ENCODE peak calls at places on chromosomes 1 and 21, in nine cellular contexts. S is adrenal gland; V is T1000; M is skeletal muscle cell; C is LoVo; R is nephron progenitor cell; H is stimulated activated CD4-positive, alpha-beta T cell treated with anti-CD3 and anti-CD28 coated beads, Interleukin-12 subunit alpha, Interleukin-12 subunit beta, amount 100 ng/mL, for 4 hours; Z is activated T-cell treated with anti-CD3 and anti-CD28 coated beads for 1 hour; L is stimulated activated naive CD8-positive, alpha-beta T cell treated with anti-CD3 and anti-CD28 coated beads, Interleukin-15, Interleukin-2, amounts not matched to agents 100 U/mL and 50 U/mL, for 24 hours. O is an unnamed sample.

GRCh38 chr1:186740324-186740723 is 60.1 kb upstream of the PTGS2 start:
- DNase-seq in S (no peak), V (no peak), M (no peak), C (no peak), R (no peak), H (no peak), Z (no peak), L (no peak), O (no peak)

GRCh38 chr1:152111515-152111968 is 3.7 kb downstream of the TCHH start:
- DNase-seq in S (no peak), V (no peak), M (peak; percentile 19), C (no peak), R (no peak), H (peak; percentile 26), Z (no peak), L (no peak), O (no peak)

GRCh38 chr1:159752135-159752580 is 28.6 kb upstream of the DUSP23 start:
- DNase-seq in S (peak; percentile 94), V (no peak), M (peak; percentile 76), C (peak; percentile 37), R (no peak), H (no peak), Z (no peak), L (no peak), O (no peak)

GRCh38 chr1:246769306-246769705 is 45.1 kb downstream of the SCCPDH start:
- DNase-seq in S (no peak), V (no peak), M (peak; percentile 64), C (no peak), R (no peak), H (no peak), Z (no peak), L (no peak), O (no peak)

GRCh38 chr1:186760426-186760825 is 68.3 kb upstream of the PLA2G4A start:
- DNase-seq in S (no peak), V (no peak), M (no peak), C (no peak), R (no peak), H (no peak), Z (no peak), L (no peak), O (no peak)

GRCh38 chr1:22665752-22666151 is 12.7 kb downstream of the C1QB start:
- DNase-seq in S (no peak), V (no peak), M (no peak), C (no peak), R (peak; percentile 71), H (no peak), Z (no peak), L (no peak), O (peak; percentile 69)

GRCh38 chr1:46041551-46041950 is 90.9 kb downstream of the PIK3R3 start:
- DNase-seq in S (no peak), V (no peak), M (no peak), C (no peak), R (no peak), H (no peak), Z (no peak), L (no peak), O (no peak)

GRCh38 chr1:206723500-206724472 is 39.1 kb downstream of the MAPKAPK2 start:
- DNase-seq in S (peak; percentile 79), V (peak; percentile 36), M (peak; percentile 86), C (no peak), R (no peak), H (no peak), Z (no peak), L (no peak), O (no peak)

GRCh38 chr21:28781602-28782274 is 210.9 kb downstream of the LTN1 start:
- DNase-seq in S (no peak), V (no peak), M (no peak), C (no peak), R (no peak), H (no peak), Z (no peak), L (peak; percentile 7), O (peak; percentile 42)

GRCh38 chr21:37074195-37074510 is 1.1 kb downstream of the TTC3 start:
- DNase-seq in S (no peak), V (no peak), M (no peak), C (no peak), R (peak; percentile 35), H (no peak), Z (no peak), L (no peak), O (no peak)

GRCh38 chr1:80929868-80930508 is 870.7 kb upstream of the ADGRL2 start:
- DNase-seq in S (no peak), V (no peak), M (no peak), C (no peak), R (no peak), H (no peak), Z (no peak), L (no peak), O (no peak)

GRCh38 chr1:16180291-16180824 is 24.5 kb upstream of the EPHA2 start:
- DNase-seq in S (no peak), V (no peak), M (peak; percentile 34), C (no peak), R (no peak), H (no peak), Z (no peak), L (no peak), O (no peak)

GRCh38 chr1:155816351-155816750 is 40.7 kb downstream of the GON4L start:
- DNase-seq in S (no peak), V (no peak), M (no peak), C (no peak), R (no peak), H (no peak), Z (no peak), L (no peak), O (no peak)